ENCODE peak calls at places on chromosomes 6 and 20, in four cellular contexts. U is CD4-positive, alpha-beta memory T cell; S is nephron progenitor cell; A is effector CD4-positive, alpha-beta T cell. K is an unnamed sample.

GRCh38 chr20:22984611-22985010 is 50.5 kb upstream of the SSTR4 start:
- DNase-seq in A (no peak), U (no peak), S (no peak), K (peak)

GRCh38 chr20:36045373-36045714 is 77.0 kb downstream of the CNBD2 start:
- DNase-seq in U (no peak), A (no peak), S (no peak), K (no peak)

GRCh38 chr20:2521369-2522305 is 12.9 kb upstream of the ZNF343 start:
- DNase-seq in A (peak), S (peak), U (peak), K (peak)

GRCh38 chr6:6915219-6915618 is 192.5 kb upstream of the RREB1 start:
- DNase-seq in S (no peak), U (no peak), A (no peak), K (no peak)

GRCh38 chr20:43188234-43188653 is 1.5 kb downstream of the PTPRT start:
- DNase-seq in U (no peak), S (no peak), A (no peak), K (no peak)

GRCh38 chr6:1127129-1127528 is 184.8 kb upstream of the FOXQ1 start:
- DNase-seq in S (no peak), U (no peak), A (no peak), K (no peak)

GRCh38 chr6:151652338-151652737 is 155.1 kb upstream of the ESR1 start:
- DNase-seq in A (no peak), U (no peak), S (no peak), K (no peak)

GRCh38 chr6:155524249-155524651 is 68.6 kb upstream of the NOX3 start:
- DNase-seq in U (no peak), S (no peak), A (no peak), K (no peak)